ENCODE peak calls at places on chromosomes 7 and 10, in seven cellular contexts. I is left lung; S is effector memory CD4-positive, alpha-beta T cell; P is esophagus squamous epithelium; X is CD8-positive, alpha-beta T cell; W is IMR-90; G is mesenchymal stem cell. E is an unnamed sample. For H3K36me3 and H3K27me3, the result is how much of the 10 kb centered on the place peaks cover.

GRCh38 chr7:110801502-110801901 is 289.4 kb upstream of the LRRN3 start:
- DNase-seq in I (no peak), S (no peak), P (no peak), X (no peak), W (no peak), G (no peak), E (no peak)

GRCh38 chr10:10967502-10967901 is 50.2 kb upstream of the CELF2 start:
- DNase-seq in I (no peak), S (no peak), P (no peak), X (no peak), W (no peak), G (no peak), E (no peak)

GRCh38 chr7:16067695-16068094 is 353.6 kb downstream of the CRPPA start:
- DNase-seq in I (no peak), S (no peak), P (no peak), X (no peak), W (no peak), G (no peak), E (no peak)

GRCh38 chr7:108181073-108181985 is 51.2 kb upstream of the LAMB4 start:
- DNase-seq in I (no peak), S (no peak), P (no peak), X (no peak), W (peak), G (peak), E (peak)

GRCh38 chr7:137846588-137847417 is at the start of gene DGKI:
- DNase-seq in I (no peak), S (no peak), P (no peak), X (no peak), W (no peak), G (no peak), E (no peak)

GRCh38 chr7:30865821-30866220 is 45.8 kb upstream of the AQP1 start:
- DNase-seq in I (no peak), S (no peak), P (no peak), X (no peak), W (no peak), G (no peak), E (no peak)

GRCh38 chr10:31186225-31187010 is 132.6 kb upstream of the ZEB1 start:
- DNase-seq in I (no peak), S (no peak), P (no peak), X (no peak), W (no peak), G (no peak), E (no peak)

GRCh38 chr10:120205368-120206018 is 251.5 kb upstream of the PLPP4 start:
- DNase-seq in I (no peak), S (no peak), P (no peak), X (no peak), W (no peak), G (no peak), E (no peak)

GRCh38 chr7:19215421-19215820 is 70.2 kb upstream of the FERD3L start:
- DNase-seq in I (no peak), S (no peak), P (no peak), X (no peak), W (peak), G (peak), E (no peak)

GRCh38 chr10:27792191-27792590 is 46.6 kb upstream of the MKX start:
- DNase-seq in I (no peak), S (no peak), P (no peak), X (no peak), W (peak), G (no peak), E (no peak)

GRCh38 chr7:120654241-120654640 is 203.7 kb downstream of the TSPAN12 start:
- DNase-seq in I (no peak), S (no peak), P (no peak), X (no peak), W (no peak), G (no peak), E (no peak)

GRCh38 chr7:118664498-118664897 is 440.0 kb downstream of the ANKRD7 start:
- DNase-seq in I (no peak), S (no peak), P (no peak), X (no peak), W (no peak), G (no peak), E (no peak)

GRCh38 chr7:132130497-132130896 is 445.8 kb downstream of the PLXNA4 start:
- DNase-seq in I (no peak), S (no peak), P (no peak), X (no peak), W (no peak), G (no peak), E (no peak)

GRCh38 chr7:121282129-121282528 is 46.7 kb upstream of the WNT16 start:
- DNase-seq in I (no peak), S (no peak), P (no peak), X (no peak), W (no peak), G (no peak), E (no peak)

GRCh38 chr7:12584940-12585339 is 14.4 kb downstream of the SCIN start:
- DNase-seq in I (peak), S (no peak), P (no peak), X (no peak), W (no peak), G (peak), E (no peak)

GRCh38 chr7:5414876-5415275 is 8.8 kb downstream of the TNRC18 start:
- DNase-seq in I (peak), S (no peak), P (no peak), X (no peak), W (no peak), G (peak), E (no peak)

GRCh38 chr10:51619365-51619764 is 80.0 kb downstream of the CSTF2T start:
- DNase-seq in I (no peak), S (no peak), P (no peak), X (no peak), W (no peak), G (no peak), E (no peak)

GRCh38 chr10:100828744-100829102 is 83.3 kb downstream of the PAX2 start:
- DNase-seq in I (no peak), S (no peak), P (no peak), X (peak), W (no peak), G (no peak), E (peak)

GRCh38 chr7:157771-158251 is 34.6 kb upstream of the FAM20C start:
- DNase-seq in I (no peak), S (no peak), P (no peak), X (no peak), W (no peak), G (no peak), E (no peak)

GRCh38 chr7:26013551-26014083 is 138.4 kb upstream of the NFE2L3 start:
- DNase-seq in I (no peak), S (no peak), P (no peak), X (no peak), W (no peak), G (no peak), E (no peak)

GRCh38 chr10:77210645-77211044 is 427.0 kb downstream of the KCNMA1 start:
- DNase-seq in I (no peak), S (no peak), P (no peak), X (no peak), W (no peak), G (no peak), E (no peak)

GRCh38 chr10:76033457-76034196 is 602.2 kb downstream of the LRMDA start:
- DNase-seq in I (no peak), S (no peak), P (no peak), X (no peak), W (peak), G (no peak), E (no peak)

GRCh38 chr10:104081998-104082397 is 3.7 kb downstream of the COL17A1 start:
- DNase-seq in I (no peak), S (no peak), P (no peak), X (no peak), W (no peak), G (no peak), E (no peak)

GRCh38 chr7:134046594-134047128 is 80.5 kb upstream of the LRGUK start:
- DNase-seq in I (no peak), S (no peak), P (no peak), X (no peak), W (no peak), G (no peak), E (no peak)

GRCh38 chr7:148020679-148021078 is 569.9 kb upstream of the C7orf33 start:
- DNase-seq in I (no peak), S (no peak), P (no peak), X (no peak), W (no peak), G (no peak), E (no peak)

GRCh38 chr7:131047651-131048304 is 279.9 kb upstream of the MKLN1 start:
- DNase-seq in I (no peak), S (no peak), P (no peak), X (no peak), W (peak), G (no peak), E (no peak)
- H3K36me3 ChIP-seq in I (under half), S (under half), P (under half), X (under half), W (under half), G (under half), E (half or more)

GRCh38 chr7:44634839-44635591 is 28.6 kb downstream of the OGDH start:
- DNase-seq in I (peak), S (peak), P (no peak), X (no peak), W (no peak), G (no peak), E (no peak)
- H3K27me3 ChIP-seq in I (under half), S (under half), P (under half), X (under half), W (under half), G (under half), E (under half)

DNA sequence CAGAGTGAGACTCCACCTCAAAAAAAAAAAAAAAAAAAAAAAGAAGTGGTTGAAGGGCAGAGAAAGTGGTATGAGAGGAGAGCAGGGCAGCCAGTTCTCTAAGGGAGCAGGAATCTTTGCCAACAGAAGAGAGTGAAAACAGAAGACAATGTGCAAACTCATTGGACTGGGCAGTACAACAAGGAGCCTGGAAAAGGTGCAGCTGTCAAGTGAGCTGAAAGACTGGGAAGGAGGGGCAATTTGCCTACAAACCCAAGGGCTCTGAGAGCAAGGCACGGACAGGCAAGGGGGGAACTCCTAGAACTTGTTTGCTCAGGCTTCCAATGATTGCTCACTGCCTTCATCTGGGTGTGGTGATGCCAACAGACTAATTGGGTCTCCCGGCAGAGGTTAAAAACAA is 9.5 kb downstream of the ACTR1A start:
- DNase-seq in I (no peak), S (no peak), P (no peak), X (no peak), W (no peak), G (no peak), E (no peak)
- H3K36me3 ChIP-seq in I (under half), S (under half), P (under half), X (under half), W (under half), G (under half), E (under half)

GRCh38 chr10:105857284-105858264 is 1216.5 kb downstream of the SORCS3 start:
- DNase-seq in I (no peak), S (no peak), P (no peak), X (no peak), W (no peak), G (no peak), E (no peak)
- H3K27me3 ChIP-seq in I (under half), S (under half), P (under half), X (under half), W (under half), G (under half), E (under half)

GRCh38 chr10:474946-475345 is 214.5 kb downstream of the DIP2C start:
- DNase-seq in I (no peak), S (no peak), P (no peak), X (no peak), W (no peak), G (no peak), E (no peak)
- H3K36me3 ChIP-seq in I (under half), S (under half), P (under half), X (under half), W (under half), G (under half), E (under half)

GRCh38 chr7:1234049-1234691 is 1.5 kb downstream of the UNCX start:
- DNase-seq in I (no peak), S (no peak), P (no peak), X (no peak), W (no peak), G (no peak), E (no peak)
- H3K27me3 ChIP-seq in I (half or more), S (half or more), P (half or more), X (under half), W (half or more), G (half or more), E (under half)

GRCh38 chr7:99453105-99453504 is 12.9 kb downstream of the ATP5MF start:
- DNase-seq in I (no peak), S (no peak), P (no peak), X (no peak), W (no peak), G (no peak), E (no peak)
- H3K36me3 ChIP-seq in I (under half), S (half or more), P (half or more), X (under half), W (half or more), G (half or more), E (under half)

GRCh38 chr7:17523813-17524741 is 225.6 kb downstream of the AHR start:
- DNase-seq in I (peak), S (no peak), P (no peak), X (no peak), W (peak), G (peak), E (no peak)
- H3K27me3 ChIP-seq in I (under half), S (under half), P (under half), X (under half), W (under half), G (under half), E (under half)

GRCh38 chr7:102410918-102411317 is 14.8 kb downstream of the PRKRIP1 start:
- DNase-seq in I (no peak), S (no peak), P (no peak), X (no peak), W (no peak), G (no peak), E (no peak)
- H3K36me3 ChIP-seq in I (under half), S (under half), P (under half), X (under half), W (half or more), G (half or more), E (half or more)

DNA sequence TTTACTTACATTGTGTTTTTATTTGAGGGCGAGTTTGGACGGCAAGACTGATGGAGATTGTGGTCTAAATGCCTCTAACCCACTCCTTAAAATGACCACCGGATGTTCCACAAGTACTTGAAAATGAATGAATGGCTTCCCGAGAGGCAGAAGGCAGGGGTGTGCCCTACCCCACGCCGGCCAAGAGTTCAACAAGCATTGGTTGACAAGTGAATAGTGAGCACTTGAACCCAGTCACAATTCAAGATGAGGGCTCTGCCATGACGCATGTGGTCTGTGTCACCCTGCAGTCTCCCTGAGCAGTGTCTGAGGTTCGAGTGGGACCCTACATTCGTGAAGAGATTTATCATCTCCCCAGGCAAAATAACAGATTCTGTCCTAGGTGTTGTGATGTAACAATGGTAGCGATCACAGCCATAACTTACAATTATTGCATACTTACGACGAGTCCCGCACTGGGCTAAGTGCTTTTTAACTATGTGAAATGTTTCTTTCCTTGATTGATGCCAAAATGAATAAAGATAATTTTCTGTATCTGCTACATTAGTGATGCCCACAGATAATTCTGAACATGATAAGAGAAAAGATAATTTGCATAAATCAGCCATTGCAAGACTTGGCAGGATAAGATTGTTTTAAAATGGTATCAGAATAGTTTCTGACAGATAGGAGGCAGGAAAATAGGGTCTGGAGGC is 305.4 kb downstream of the WDR37 start:
- DNase-seq in I (no peak), S (no peak), P (no peak), X (no peak), W (no peak), G (no peak), E (no peak)
- H3K27me3 ChIP-seq in I (under half), S (under half), P (under half), X (under half), W (under half), G (under half), E (under half)